ENCODE peak calls at places on chromosomes 7 and 10, in four cellular contexts. C, U, K and H are unnamed samples.

GRCh38 chr10:24762966-24763623 is 39.4 kb upstream of the ARHGAP21 start:
- DNase-seq in U (peak; percentile 32), C (no peak), K (no peak), H (peak; percentile 75)

GRCh38 chr10:60537697-60538096 is 148.0 kb upstream of the ANK3 start:
- DNase-seq in U (no peak), C (no peak), K (no peak), H (no peak)

GRCh38 chr7:158239290-158239981 is 348.2 kb downstream of the PTPRN2 start:
- DNase-seq in U (no peak), C (no peak), K (no peak), H (no peak)

GRCh38 chr7:127995157-127995865 is 35.9 kb downstream of the LRRC4 start:
- DNase-seq in K (no peak), C (no peak), U (no peak), H (no peak)

GRCh38 chr7:147432068-147432467 is 1158.5 kb upstream of the C7orf33 start:
- DNase-seq in K (no peak), U (no peak), C (no peak), H (no peak)

GRCh38 chr10:86946215-86947170 is 10.9 kb downstream of the MMRN2 start:
- DNase-seq in K (no peak), U (no peak), C (peak; percentile 23), H (no peak)

GRCh38 chr7:77353407-77353721 is 62.8 kb downstream of the GSAP start:
- DNase-seq in C (no peak), K (no peak), U (no peak), H (no peak)

GRCh38 chr7:52925332-52925731 is 110.1 kb upstream of the POM121L12 start:
- DNase-seq in U (no peak), K (no peak), C (no peak), H (no peak)

GRCh38 chr10:34235164-34235832 is 579.8 kb downstream of the PARD3 start:
- DNase-seq in U (peak; percentile 64), C (no peak), K (no peak), H (no peak)

GRCh38 chr7:47255007-47255406 is 326.9 kb downstream of the TNS3 start:
- DNase-seq in U (no peak), C (no peak), K (no peak), H (no peak)